ENCODE peak calls at places on chromosomes 12 and 14, in nine cellular contexts. One of them, this sample, is unnamed.
A peak's percentile ranks its signal among the peaks of the same experiment; 100 is the strongest.

GRCh38 chr14:34213332-34213731 is 248.7 kb downstream of the SPTSSA start:
- DNase-seq in lung: no peak
- DNase-seq in ovary: no peak
- DNase-seq in heart right ventricle: no peak
- DNase-seq in pancreas: no peak
- DNase-seq in esophagus squamous epithelium: no peak
- DNase-seq in RWPE2: no peak
- DNase-seq in PC-3: no peak
- DNase-seq in stomach: no peak
- DNase-seq in this sample: no peak

GRCh38 chr14:22689186-22689585 is 45.0 kb upstream of the OR6J1 start:
- DNase-seq in lung: no peak
- DNase-seq in pancreas: no peak
- DNase-seq in PC-3: peak; percentile 89
- DNase-seq in esophagus squamous epithelium: no peak
- DNase-seq in ovary: no peak
- DNase-seq in RWPE2: peak; percentile 79
- DNase-seq in stomach: no peak
- DNase-seq in heart right ventricle: no peak
- DNase-seq in this sample: no peak

GRCh38 chr14:26835949-26836570 is 238.2 kb upstream of the NOVA1 start:
- DNase-seq in ovary: no peak
- DNase-seq in PC-3: no peak
- DNase-seq in pancreas: no peak
- DNase-seq in RWPE2: no peak
- DNase-seq in heart right ventricle: no peak
- DNase-seq in esophagus squamous epithelium: no peak
- DNase-seq in lung: no peak
- DNase-seq in stomach: no peak
- DNase-seq in this sample: no peak

GRCh38 chr14:34496679-34497513 is 34.9 kb upstream of the SPTSSA start:
- DNase-seq in stomach: peak; percentile 41
- DNase-seq in PC-3: peak; percentile 98
- DNase-seq in pancreas: peak; percentile 11
- DNase-seq in esophagus squamous epithelium: peak; percentile 7
- DNase-seq in ovary: peak; percentile 87
- DNase-seq in RWPE2: peak; percentile 89
- DNase-seq in heart right ventricle: peak; percentile 82
- DNase-seq in lung: peak; percentile 53
- DNase-seq in this sample: no peak

GRCh38 chr12:24396266-24396665 is 446.8 kb upstream of the SOX5 start:
- DNase-seq in heart right ventricle: no peak
- DNase-seq in esophagus squamous epithelium: no peak
- DNase-seq in PC-3: no peak
- DNase-seq in RWPE2: no peak
- DNase-seq in ovary: no peak
- DNase-seq in lung: no peak
- DNase-seq in pancreas: no peak
- DNase-seq in stomach: no peak
- DNase-seq in this sample: no peak

GRCh38 chr14:23307687-23308644 is 1.3 kb downstream of the BCL2L2 start:
- DNase-seq in stomach: no peak
- DNase-seq in lung: no peak
- DNase-seq in pancreas: no peak
- DNase-seq in heart right ventricle: no peak
- DNase-seq in ovary: no peak
- DNase-seq in esophagus squamous epithelium: no peak
- DNase-seq in RWPE2: no peak
- DNase-seq in PC-3: peak; percentile 52
- DNase-seq in this sample: no peak

GRCh38 chr12:83089575-83089974 is 402.9 kb downstream of the TMTC2 start:
- DNase-seq in PC-3: no peak
- DNase-seq in esophagus squamous epithelium: no peak
- DNase-seq in lung: no peak
- DNase-seq in pancreas: no peak
- DNase-seq in heart right ventricle: no peak
- DNase-seq in RWPE2: no peak
- DNase-seq in ovary: no peak
- DNase-seq in stomach: no peak
- DNase-seq in this sample: no peak

GRCh38 chr12:117438809-117439208 is 77.4 kb upstream of the NOS1 start:
- DNase-seq in lung: no peak
- DNase-seq in pancreas: no peak
- DNase-seq in esophagus squamous epithelium: no peak
- DNase-seq in ovary: no peak
- DNase-seq in RWPE2: no peak
- DNase-seq in heart right ventricle: no peak
- DNase-seq in PC-3: no peak
- DNase-seq in stomach: no peak
- DNase-seq in this sample: no peak

GRCh38 chr12:22598763-22599161 is 26.2 kb upstream of the ETNK1 start:
- DNase-seq in PC-3: peak; percentile 35
- DNase-seq in lung: no peak
- DNase-seq in pancreas: no peak
- DNase-seq in stomach: no peak
- DNase-seq in esophagus squamous epithelium: no peak
- DNase-seq in heart right ventricle: no peak
- DNase-seq in RWPE2: no peak
- DNase-seq in ovary: no peak
- DNase-seq in this sample: no peak

GRCh38 chr12:116492703-116493324 is 66.4 kb upstream of the MAP1LC3B2 start:
- DNase-seq in esophagus squamous epithelium: no peak
- DNase-seq in heart right ventricle: no peak
- DNase-seq in PC-3: peak; percentile 98
- DNase-seq in RWPE2: no peak
- DNase-seq in ovary: no peak
- DNase-seq in stomach: no peak
- DNase-seq in pancreas: no peak
- DNase-seq in lung: no peak
- DNase-seq in this sample: no peak

GRCh38 chr12:19423531-19423930 is 15.8 kb upstream of the AEBP2 start:
- DNase-seq in stomach: no peak
- DNase-seq in heart right ventricle: no peak
- DNase-seq in pancreas: no peak
- DNase-seq in esophagus squamous epithelium: no peak
- DNase-seq in ovary: no peak
- DNase-seq in RWPE2: no peak
- DNase-seq in lung: no peak
- DNase-seq in PC-3: no peak
- DNase-seq in this sample: no peak

GRCh38 chr14:69373104-69373503 is 25.0 kb downstream of the ERH start:
- DNase-seq in esophagus squamous epithelium: no peak
- DNase-seq in lung: no peak
- DNase-seq in PC-3: no peak
- DNase-seq in stomach: no peak
- DNase-seq in pancreas: no peak
- DNase-seq in ovary: no peak
- DNase-seq in heart right ventricle: no peak
- DNase-seq in RWPE2: no peak
- DNase-seq in this sample: no peak

GRCh38 chr14:101068293-101068957 is 164.9 kb upstream of the RTL1 start:
- DNase-seq in heart right ventricle: no peak
- DNase-seq in PC-3: no peak
- DNase-seq in lung: no peak
- DNase-seq in esophagus squamous epithelium: no peak
- DNase-seq in pancreas: no peak
- DNase-seq in ovary: peak; percentile 8
- DNase-seq in RWPE2: peak; percentile 70
- DNase-seq in stomach: no peak
- DNase-seq in this sample: no peak

GRCh38 chr12:3453947-3454675 is 36.9 kb upstream of the PRMT8 start:
- DNase-seq in pancreas: no peak
- DNase-seq in heart right ventricle: no peak
- DNase-seq in PC-3: peak; percentile 94
- DNase-seq in RWPE2: peak; percentile 98
- DNase-seq in esophagus squamous epithelium: no peak
- DNase-seq in lung: no peak
- DNase-seq in ovary: no peak
- DNase-seq in stomach: no peak
- DNase-seq in this sample: no peak

GRCh38 chr12:25082628-25083027 is 112.3 kb downstream of the DNAI7 start:
- DNase-seq in PC-3: no peak
- DNase-seq in heart right ventricle: no peak
- DNase-seq in esophagus squamous epithelium: no peak
- DNase-seq in stomach: no peak
- DNase-seq in RWPE2: no peak
- DNase-seq in ovary: no peak
- DNase-seq in lung: no peak
- DNase-seq in pancreas: no peak
- DNase-seq in this sample: no peak

GRCh38 chr12:47616440-47616839 is 89.4 kb downstream of the RPAP3 start:
- DNase-seq in stomach: no peak
- DNase-seq in esophagus squamous epithelium: no peak
- DNase-seq in heart right ventricle: no peak
- DNase-seq in pancreas: no peak
- DNase-seq in PC-3: no peak
- DNase-seq in RWPE2: no peak
- DNase-seq in ovary: no peak
- DNase-seq in lung: no peak
- DNase-seq in this sample: no peak

GRCh38 chr14:105844047-105844630 is 317.8 kb downstream of the TMEM121 start:
- DNase-seq in heart right ventricle: no peak
- DNase-seq in esophagus squamous epithelium: no peak
- DNase-seq in PC-3: no peak
- DNase-seq in lung: no peak
- DNase-seq in stomach: no peak
- DNase-seq in pancreas: no peak
- DNase-seq in ovary: no peak
- DNase-seq in RWPE2: peak; percentile 55
- DNase-seq in this sample: no peak

DNA sequence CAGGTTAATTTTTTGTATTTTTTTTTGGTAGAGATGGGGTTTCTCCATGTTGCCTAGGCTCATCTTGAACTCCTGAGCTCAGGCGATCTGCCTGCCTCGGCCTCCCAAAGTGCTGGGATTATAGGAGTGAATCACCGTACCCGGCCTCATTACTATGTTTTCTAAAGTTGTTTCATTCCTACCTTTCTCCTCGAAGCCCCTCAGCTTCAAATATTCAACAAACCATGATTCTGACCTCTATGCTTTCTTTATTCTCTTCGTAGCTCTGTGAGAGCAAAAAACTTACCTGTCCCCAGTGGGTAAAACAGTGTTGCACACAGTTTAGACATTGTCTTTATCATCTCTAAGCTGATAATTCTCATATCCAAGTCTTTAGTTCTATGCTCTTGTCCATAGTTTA is 26.2 kb upstream of the MDM2 start:
- DNase-seq in pancreas: no peak
- DNase-seq in ovary: no peak
- DNase-seq in PC-3: no peak
- DNase-seq in RWPE2: no peak
- DNase-seq in lung: no peak
- DNase-seq in stomach: no peak
- DNase-seq in heart right ventricle: no peak
- DNase-seq in esophagus squamous epithelium: no peak
- DNase-seq in this sample: no peak
- H3K4me3 ChIP-seq in pancreas: no peak overlapping the region
- H3K4me3 ChIP-seq in ovary: no peak overlapping the region
- H3K4me3 ChIP-seq in PC-3: no peak overlapping the region
- H3K4me3 ChIP-seq in RWPE2: no peak overlapping the region
- H3K4me3 ChIP-seq in lung: no peak overlapping the region
- H3K4me3 ChIP-seq in stomach: no peak overlapping the region
- H3K4me3 ChIP-seq in heart right ventricle: no peak overlapping the region
- H3K4me3 ChIP-seq in esophagus squamous epithelium: no peak overlapping the region
- H3K4me3 ChIP-seq in this sample: no peak overlapping the region

DNA sequence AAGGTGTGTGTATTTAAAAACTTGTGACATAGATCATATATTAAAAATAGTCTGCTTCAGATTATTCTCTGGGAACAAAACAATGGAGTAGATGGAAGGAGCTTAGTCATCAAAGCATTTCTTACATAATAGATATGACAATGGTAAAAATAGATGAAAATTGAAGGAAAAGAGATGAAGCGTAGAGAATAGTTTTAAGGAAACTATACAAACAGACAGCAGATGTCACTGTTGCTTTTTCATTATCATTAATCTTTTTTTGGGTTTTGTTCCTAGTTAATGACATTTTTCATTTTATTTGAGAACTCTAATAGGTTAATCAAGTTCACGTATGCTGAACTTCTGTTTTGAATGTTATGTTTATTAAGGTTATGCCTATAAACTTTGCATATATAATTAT is 149.2 kb upstream of the FBXO33 start:
- DNase-seq in stomach: no peak
- DNase-seq in ovary: no peak
- DNase-seq in lung: no peak
- DNase-seq in heart right ventricle: no peak
- DNase-seq in PC-3: peak; percentile 21
- DNase-seq in RWPE2: no peak
- DNase-seq in esophagus squamous epithelium: no peak
- DNase-seq in pancreas: no peak
- DNase-seq in this sample: no peak
- TF ChIP-seq CTCF in stomach: no peak
- TF ChIP-seq CTCF in ovary: no peak
- TF ChIP-seq CTCF in lung: no peak
- TF ChIP-seq CTCF in heart right ventricle: peak; percentile 22
- TF ChIP-seq CTCF in PC-3: peak; percentile 63
- TF ChIP-seq CTCF in RWPE2: peak; percentile 41
- TF ChIP-seq CTCF in esophagus squamous epithelium: no peak
- TF ChIP-seq CTCF in pancreas: no peak
- TF ChIP-seq CTCF in this sample: peak; percentile 41

GRCh38 chr12:14958361-14959125 is 2.9 kb downstream of the ARHGDIB start:
- DNase-seq in RWPE2: no peak
- DNase-seq in heart right ventricle: no peak
- DNase-seq in PC-3: no peak
- DNase-seq in lung: no peak
- DNase-seq in esophagus squamous epithelium: no peak
- DNase-seq in ovary: no peak
- DNase-seq in pancreas: no peak
- DNase-seq in stomach: no peak
- DNase-seq in this sample: no peak
- H3K4me1 ChIP-seq in RWPE2: peaks cover 10% of the 10 kb centered on the region
- H3K4me1 ChIP-seq in heart right ventricle: peaks cover 84% of the 10 kb centered on the region
- H3K4me1 ChIP-seq in PC-3: peaks cover 17% of the 10 kb centered on the region
- H3K4me1 ChIP-seq in lung: peaks cover 6% of the 10 kb centered on the region
- H3K4me1 ChIP-seq in esophagus squamous epithelium: no peaks in the 10 kb centered on the region
- H3K4me1 ChIP-seq in ovary: peaks cover 2% of the 10 kb centered on the region
- H3K4me1 ChIP-seq in pancreas: peaks cover 4% of the 10 kb centered on the region
- H3K4me1 ChIP-seq in stomach: no peaks in the 10 kb centered on the region
- H3K4me1 ChIP-seq in this sample: peaks cover 46% of the 10 kb centered on the region

DNA sequence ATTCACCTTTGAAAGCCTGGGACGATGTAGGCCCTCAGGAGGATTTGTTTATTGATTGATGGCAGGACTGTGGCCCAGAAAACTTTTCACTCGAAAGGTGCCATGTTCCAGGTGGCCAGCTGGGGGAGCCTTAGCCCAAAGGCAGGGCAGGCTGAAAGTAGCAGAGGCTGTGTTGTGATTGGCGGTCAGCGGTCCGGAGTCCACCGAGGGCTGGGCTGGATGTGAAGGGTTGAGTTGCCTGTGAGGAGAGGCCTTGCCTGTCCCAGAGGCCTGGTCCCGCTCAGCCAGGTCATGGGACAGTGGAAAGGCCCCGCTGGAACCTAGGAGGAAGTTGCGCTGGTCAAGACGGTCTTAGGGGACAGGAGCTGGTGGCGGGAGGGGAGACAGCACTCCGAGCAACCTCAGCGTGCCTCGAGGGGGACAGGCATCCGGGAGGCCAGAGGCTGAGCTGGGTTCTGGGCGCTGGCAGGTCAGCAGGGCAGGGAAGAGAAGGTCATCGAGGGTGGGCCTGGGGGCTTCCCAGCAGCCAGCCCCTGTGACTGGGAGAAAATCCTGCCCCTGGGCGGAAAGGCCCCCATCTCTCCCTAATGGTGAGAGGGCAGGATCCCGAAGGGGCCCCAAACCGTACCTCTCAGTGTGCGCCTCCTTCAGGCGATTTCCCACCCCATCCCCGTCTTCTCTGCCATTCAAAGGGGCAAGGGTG is 26.3 kb downstream of the CMA1 start:
- DNase-seq in RWPE2: no peak
- DNase-seq in ovary: no peak
- DNase-seq in pancreas: no peak
- DNase-seq in heart right ventricle: no peak
- DNase-seq in esophagus squamous epithelium: no peak
- DNase-seq in lung: peak; percentile 37
- DNase-seq in PC-3: peak; percentile 46
- DNase-seq in stomach: peak; percentile 27
- DNase-seq in this sample: peak; percentile 13
- H3K4me3 ChIP-seq in RWPE2: no peak overlapping the region
- H3K4me3 ChIP-seq in ovary: no peak overlapping the region
- H3K4me3 ChIP-seq in pancreas: no peak overlapping the region
- H3K4me3 ChIP-seq in heart right ventricle: no peak overlapping the region
- H3K4me3 ChIP-seq in esophagus squamous epithelium: no peak overlapping the region
- H3K4me3 ChIP-seq in lung: no peak overlapping the region
- H3K4me3 ChIP-seq in PC-3: no peak overlapping the region
- H3K4me3 ChIP-seq in stomach: no peak overlapping the region
- H3K4me3 ChIP-seq in this sample: no peak overlapping the region